ENCODE peak calls at places on chromosomes 16 and 17, in four cellular contexts. F is K562, Y is SK-N-SH, U is WTC11. Q is an unnamed sample.

GRCh38 chr16:11255737-11256656 is at the start of gene SOCS1:
- DNase-seq in F (peak; percentile 94), Y (peak; percentile 95), U (peak; percentile 90), Q (peak; percentile 95)

GRCh38 chr17:34739386-34739785 is 160.0 kb downstream of the TMEM132E start:
- DNase-seq in U (no peak), F (no peak), Y (no peak), Q (no peak)

GRCh38 chr17:82114872-82115271 is 16.8 kb upstream of the FASN start:
- DNase-seq in Y (peak; percentile 16), F (no peak), U (no peak), Q (no peak)

GRCh38 chr17:77227461-77228223 is 86.9 kb downstream of the SEC14L1 start:
- DNase-seq in Y (no peak), F (no peak), U (no peak), Q (no peak)

GRCh38 chr17:27575100-27575911 is 55.7 kb upstream of the LGALS9 start:
- DNase-seq in Y (no peak), F (no peak), U (no peak), Q (no peak)

GRCh38 chr16:3175157-3176153 is 12.5 kb upstream of the OR1F1 start:
- DNase-seq in Y (no peak), U (peak; percentile 86), F (peak; percentile 57), Q (peak; percentile 96)

GRCh38 chr17:1227917-1228751 is 42.1 kb upstream of the BHLHA9 start:
- DNase-seq in F (no peak), U (peak; percentile 33), Y (no peak), Q (peak; percentile 59)

GRCh38 chr17:49290690-49291326 is 60.2 kb upstream of the PHOSPHO1 start:
- DNase-seq in Y (peak; percentile 50), F (peak; percentile 51), U (no peak), Q (no peak)

GRCh38 chr17:32155896-32156295 is 13.6 kb downstream of the RHOT1 start:
- DNase-seq in U (no peak), F (no peak), Y (no peak), Q (no peak)

GRCh38 chr17:43151880-43152456 is 19.0 kb upstream of the NBR1 start:
- DNase-seq in Y (no peak), F (no peak), U (no peak), Q (no peak)

GRCh38 chr16:2988590-2989099 is 8.4 kb upstream of the PKMYT1 start:
- DNase-seq in F (no peak), Y (no peak), U (no peak), Q (no peak)

GRCh38 chr16:27448531-27449433 is 46.8 kb downstream of the IL21R start:
- DNase-seq in Y (peak; percentile 14), U (no peak), F (no peak), Q (no peak)

GRCh38 chr17:42122371-42123303 is at the start of gene HSPB9:
- DNase-seq in U (peak; percentile 86), Y (no peak), F (no peak), Q (peak; percentile 86)

GRCh38 chr16:67029249-67030096 is 524 bp downstream of the CBFB start:
- DNase-seq in U (peak; percentile 35), F (peak; percentile 66), Y (peak; percentile 75), Q (no peak)

GRCh38 chr17:42182927-42183734 is 2.1 kb downstream of the HCRT start:
- DNase-seq in U (no peak), F (peak; percentile 61), Y (no peak), Q (no peak)

GRCh38 chr17:82370471-82371332 is 863 bp upstream of the UTS2R start:
- DNase-seq in U (no peak), F (no peak), Y (peak; percentile 51), Q (no peak)

GRCh38 chr17:15271731-15272130 is 6.6 kb upstream of the PMP22 start:
- DNase-seq in F (no peak), U (no peak), Y (no peak), Q (no peak)

GRCh38 chr17:47305302-47305923 is 18.3 kb upstream of the EFCAB13 start:
- DNase-seq in U (no peak), F (no peak), Y (no peak), Q (no peak)

GRCh38 chr16:79668502-79668901 is 68.0 kb upstream of the MAF start:
- DNase-seq in F (no peak), U (no peak), Y (no peak), Q (no peak)

GRCh38 chr17:15465045-15465701 is 2.2 kb downstream of the CDRT4 start:
- DNase-seq in F (no peak), Y (no peak), U (no peak), Q (no peak)

GRCh38 chr17:74736423-74737298 is at the start of gene RAB37:
- DNase-seq in F (peak; percentile 67), Y (peak; percentile 82), U (peak; percentile 70), Q (peak; percentile 86)

GRCh38 chr17:71799657-71800056 is 321.2 kb upstream of the SOX9 start:
- DNase-seq in F (no peak), Y (no peak), U (no peak), Q (no peak)

GRCh38 chr16:30521873-30522641 is 4.3 kb downstream of the ZNF768 start:
- DNase-seq in U (no peak), Y (no peak), F (no peak), Q (no peak)

GRCh38 chr16:56897026-56897799 is 32.2 kb downstream of the SLC12A3 start:
- DNase-seq in U (no peak), Y (no peak), F (no peak), Q (no peak)

GRCh38 chr17:77254961-77255741 is 114.4 kb downstream of the SEC14L1 start:
- DNase-seq in F (no peak), Y (peak; percentile 68), U (no peak), Q (no peak)

GRCh38 chr17:81518113-81518784 is 5.7 kb upstream of the ACTG1 start:
- DNase-seq in Y (no peak), F (no peak), U (no peak), Q (no peak)

GRCh38 chr17:33968350-33969044 is 286.6 kb upstream of the CCL2 start:
- DNase-seq in Y (no peak), U (no peak), F (peak; percentile 39), Q (no peak)

GRCh38 chr17:27977751-27978688 is 64.5 kb upstream of the NLK start:
- DNase-seq in Y (no peak), U (no peak), F (no peak), Q (no peak)

GRCh38 chr17:74337834-74338500 is 11.9 kb downstream of the KIF19 start:
- DNase-seq in Y (peak; percentile 36), U (no peak), F (no peak), Q (no peak)

GRCh38 chr16:75402821-75403475 is 30.4 kb downstream of the CFDP1 start:
- DNase-seq in Y (peak; percentile 50), F (peak; percentile 22), U (no peak), Q (no peak)

GRCh38 chr16:71230122-71230845 is at the start of gene HYDIN:
- DNase-seq in F (peak; percentile 68), Y (peak; percentile 91), U (peak; percentile 96), Q (peak; percentile 61)

GRCh38 chr17:35116845-35117244 is 2.8 kb downstream of the RAD51D start:
- DNase-seq in U (no peak), Y (no peak), F (no peak), Q (no peak)

GRCh38 chr16:53780051-53780450 is 76.1 kb downstream of the FTO start:
- DNase-seq in F (no peak), U (no peak), Y (no peak), Q (no peak)

GRCh38 chr17:79560527-79560926 is 50.3 kb downstream of the RBFOX3 start:
- DNase-seq in U (no peak), F (no peak), Y (no peak), Q (no peak)

GRCh38 chr17:58591455-58591854 is 77.0 kb upstream of the MTMR4 start:
- DNase-seq in F (no peak), Y (no peak), U (no peak), Q (no peak)

GRCh38 chr16:3612510-3613466 is 1.4 kb upstream of the SLX4 start:
- DNase-seq in U (peak; percentile 4), Y (no peak), F (peak; percentile 9), Q (no peak)

GRCh38 chr17:13410874-13411273 is 190.9 kb downstream of the HS3ST3A1 start:
- DNase-seq in Y (no peak), F (no peak), U (no peak), Q (no peak)

GRCh38 chr17:19800571-19800970 is 52.5 kb upstream of the ALDH3A1 start:
- DNase-seq in Y (no peak), U (no peak), F (no peak), Q (no peak)

GRCh38 chr17:19791918-19792317 is 43.8 kb upstream of the ALDH3A1 start:
- DNase-seq in F (no peak), U (no peak), Y (no peak), Q (no peak)

GRCh38 chr17:19799796-19800195 is 51.7 kb upstream of the ALDH3A1 start:
- DNase-seq in U (no peak), F (no peak), Y (no peak), Q (no peak)

DNA sequence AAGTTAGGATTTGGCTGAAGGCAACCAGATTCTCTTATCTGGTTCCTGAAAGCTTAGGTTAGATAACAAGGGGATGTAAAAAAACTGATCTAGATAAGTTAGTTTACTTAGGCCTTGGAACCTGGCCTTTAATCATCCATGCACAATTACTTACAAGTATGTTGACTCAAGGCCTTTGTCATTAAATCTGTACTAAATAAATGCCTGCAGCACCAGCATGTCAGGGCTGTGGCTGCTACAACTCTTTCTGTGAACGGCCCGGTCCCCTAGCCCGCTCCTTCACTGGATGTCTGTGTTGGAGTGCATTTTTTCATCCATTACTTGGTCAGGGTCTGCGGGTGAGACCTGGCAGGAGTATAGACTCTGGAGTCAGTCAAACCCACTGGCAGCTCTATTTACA is 48.4 kb upstream of the ALDH3A1 start:
- DNase-seq in F (no peak), U (no peak), Y (no peak), Q (no peak)
- TF ChIP-seq TEAD4 in F (no peak), U (no peak), Y (no peak), Q (no peak)

DNA sequence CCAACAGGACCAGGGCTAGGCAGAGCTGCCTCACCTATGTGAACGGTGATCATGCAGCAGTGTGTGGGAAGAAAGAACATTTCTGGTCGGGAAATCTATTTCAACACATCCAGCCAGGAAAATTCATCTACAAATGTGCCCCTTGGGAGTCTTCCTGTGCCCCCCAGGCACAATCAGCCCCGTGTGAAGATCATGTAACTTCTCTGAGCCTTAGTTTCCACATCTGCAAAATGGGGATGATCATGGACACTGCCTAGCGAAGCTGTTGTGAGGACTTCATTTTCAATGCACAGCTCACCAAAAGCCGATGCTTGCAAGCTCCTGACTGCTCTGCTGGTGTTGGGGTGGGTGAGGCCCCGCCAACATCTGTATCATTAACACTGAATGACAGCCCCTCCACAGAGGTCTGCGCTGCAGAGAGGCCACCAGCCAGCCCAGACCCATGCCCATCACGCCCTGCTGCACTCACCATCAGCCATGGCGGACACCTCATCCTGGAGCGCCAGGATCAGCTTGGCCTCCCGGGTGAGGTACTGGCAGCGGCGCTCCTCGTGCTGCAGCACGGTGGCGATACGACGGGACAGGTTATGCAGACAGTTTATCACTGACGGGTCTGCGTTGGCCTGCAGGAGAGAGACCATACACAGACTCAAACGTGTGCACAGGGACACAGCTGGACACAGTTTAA is 26.2 kb downstream of the NPRL3 start:
- DNase-seq in F (no peak), U (no peak), Y (no peak), Q (no peak)
- TF ChIP-seq TEAD4 in F (no peak), U (no peak), Y (no peak), Q (no peak)

DNA sequence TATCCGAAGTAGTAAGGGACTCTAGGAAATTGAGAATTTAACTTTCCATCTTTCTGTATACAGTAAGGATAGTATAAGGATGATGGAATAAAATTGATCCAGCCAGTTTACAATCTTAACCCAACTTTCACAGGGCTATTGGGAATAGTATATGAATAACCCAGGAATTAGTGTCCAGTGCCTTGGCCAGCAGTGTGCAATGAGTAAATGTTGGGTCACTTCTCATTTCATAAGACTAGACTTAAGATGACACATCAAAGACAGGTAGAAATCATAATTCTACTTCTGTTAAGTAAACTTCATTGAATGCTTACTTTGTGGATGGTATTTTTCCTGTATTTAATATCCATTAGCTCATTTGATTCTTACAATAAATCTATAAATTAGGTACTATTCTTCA is 949.6 kb upstream of the GOT2 start:
- DNase-seq in F (no peak), Y (no peak), U (no peak), Q (no peak)
- TF ChIP-seq TEAD4 in F (no peak), Y (no peak), U (no peak), Q (no peak)

GRCh38 chr16:87963400-87963799 is 12.2 kb downstream of the BANP start:
- DNase-seq in F (no peak), Y (no peak), U (no peak), Q (no peak)
- TF ChIP-seq TEAD4 in F (no peak), Y (no peak), U (no peak), Q (no peak)

Q was measured in H1.